ENCODE peak calls at places on chromosome 10, in five cellular contexts. U is vagina, R is SK-N-SH, B is stomach, C is GM23338. H is an unnamed sample.
A peak's percentile ranks its signal among the peaks of the same experiment; 100 is the strongest.

GRCh38 chr10:120495226-120495625 is 38.2 kb downstream of the PLPP4 start:
- DNase-seq in U (peak; percentile 11), R (peak; percentile 45), B (no peak), C (no peak), H (no peak)

GRCh38 chr10:133166828-133167692 is 7.0 kb downstream of the KNDC1 start:
- DNase-seq in U (no peak), R (no peak), B (no peak), C (no peak), H (no peak)

GRCh38 chr10:99777918-99778716 is 4.3 kb upstream of the ABCC2 start:
- DNase-seq in U (no peak), R (no peak), B (no peak), C (peak; percentile 38), H (peak; percentile 48)

GRCh38 chr10:16183989-16184643 is 252.7 kb upstream of the PTER start:
- DNase-seq in U (no peak), R (no peak), B (no peak), C (no peak), H (no peak)

GRCh38 chr10:97676770-97677581 is 10.1 kb downstream of the AVPI1 start:
- DNase-seq in U (no peak), R (peak; percentile 82), B (peak; percentile 41), C (peak; percentile 75), H (no peak)

GRCh38 chr10:282294-283139 is 147.3 kb downstream of the ZMYND11 start:
- DNase-seq in U (no peak), R (no peak), B (no peak), C (no peak), H (no peak)

GRCh38 chr10:58280982-58281752 is 12.2 kb downstream of the CISD1 start:
- DNase-seq in U (no peak), R (no peak), B (no peak), C (no peak), H (no peak)

GRCh38 chr10:124131176-124131575 is 37.8 kb upstream of the CHST15 start:
- DNase-seq in U (no peak), R (no peak), B (no peak), C (no peak), H (no peak)

GRCh38 chr10:50527438-50528043 is 96.2 kb downstream of the SGMS1 start:
- DNase-seq in U (no peak), R (no peak), B (no peak), C (no peak), H (no peak)

GRCh38 chr10:78802406-78802805 is 266.4 kb upstream of the ZMIZ1 start:
- DNase-seq in U (no peak), R (no peak), B (no peak), C (no peak), H (no peak)

GRCh38 chr10:78802866-78803265 is 265.9 kb upstream of the ZMIZ1 start:
- DNase-seq in U (no peak), R (peak; percentile 58), B (no peak), C (no peak), H (no peak)

GRCh38 chr10:78804356-78805032 is 264.3 kb upstream of the ZMIZ1 start:
- DNase-seq in U (no peak), R (peak; percentile 50), B (no peak), C (no peak), H (no peak)

GRCh38 chr10:78805176-78805575 is 263.6 kb upstream of the ZMIZ1 start:
- DNase-seq in U (no peak), R (peak; percentile 84), B (peak; percentile 40), C (no peak), H (no peak)

GRCh38 chr10:78803710-78804109 is 265.1 kb upstream of the ZMIZ1 start:
- DNase-seq in U (no peak), R (no peak), B (no peak), C (no peak), H (no peak)
- TF ChIP-seq POLR2AphosphoS5 in U (no peak), R (no peak), B (no peak), C (no peak), H (no peak)

DNA sequence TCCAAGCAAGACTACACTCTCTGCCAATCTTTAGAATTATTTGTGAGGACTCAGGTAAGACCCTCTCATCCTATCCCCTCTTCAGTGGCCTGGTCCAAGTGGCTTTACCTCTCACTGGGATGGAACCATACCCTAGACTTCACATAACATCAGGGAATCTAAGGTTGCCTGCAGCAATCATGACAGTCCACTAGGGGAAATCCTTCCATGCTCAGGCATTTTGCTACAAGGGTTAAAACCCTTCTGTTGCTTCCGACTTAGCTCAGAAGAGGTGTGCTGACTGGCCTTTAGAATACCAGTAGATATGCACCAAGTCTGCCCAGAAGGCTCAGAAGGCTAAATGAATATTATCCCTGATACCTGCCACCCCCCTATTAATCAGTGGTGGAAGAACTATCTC is 24.9 kb upstream of the NPS start:
- DNase-seq in U (no peak), R (no peak), B (no peak), C (peak; percentile 63), H (no peak)
- H3K27ac ChIP-seq in U (no peak overlapping the region), R (no peak overlapping the region), B (no peak overlapping the region), C (no peak overlapping the region), H (no peak overlapping the region)

GRCh38 chr10:129102906-129103693 is 363.9 kb upstream of the MGMT start:
- DNase-seq in U (peak; percentile 58), R (no peak), B (no peak), C (no peak), H (no peak)
- TF ChIP-seq POLR2AphosphoS5 in U (no peak), R (no peak), B (no peak), C (no peak), H (no peak)

GRCh38 chr10:129048513-129048912 is 418.5 kb upstream of the MGMT start:
- DNase-seq in U (no peak), R (no peak), B (no peak), C (no peak), H (no peak)
- H3K27ac ChIP-seq in U (no peak overlapping the region), R (no peak overlapping the region), B (no peak overlapping the region), C (no peak overlapping the region), H (no peak overlapping the region)

DNA sequence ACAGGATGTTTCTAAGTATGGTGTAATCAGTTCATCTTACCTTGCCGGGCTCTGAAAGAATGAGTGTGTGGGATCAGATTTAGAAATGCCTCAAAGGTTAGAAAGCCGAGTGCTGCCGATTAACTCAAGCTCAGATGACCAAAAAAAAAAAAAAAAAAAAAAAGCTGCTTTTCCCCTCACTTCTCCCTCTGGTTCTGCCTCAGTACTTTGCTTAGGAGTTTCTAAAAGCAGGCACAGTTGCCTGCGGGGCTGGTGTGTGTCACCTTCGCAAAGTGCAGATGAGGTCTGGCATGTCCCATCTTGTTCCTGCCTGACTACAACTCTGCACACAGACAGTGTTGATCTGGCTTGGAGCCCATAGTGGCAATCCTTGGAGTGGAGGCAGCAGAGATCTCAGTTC is 47.0 kb downstream of the KIAA1217 start:
- DNase-seq in U (no peak), R (peak; percentile 70), B (no peak), C (no peak), H (no peak)
- TF ChIP-seq POLR2AphosphoS5 in U (peak; percentile 24), R (peak; percentile 67), B (no peak), C (no peak), H (no peak)

DNA sequence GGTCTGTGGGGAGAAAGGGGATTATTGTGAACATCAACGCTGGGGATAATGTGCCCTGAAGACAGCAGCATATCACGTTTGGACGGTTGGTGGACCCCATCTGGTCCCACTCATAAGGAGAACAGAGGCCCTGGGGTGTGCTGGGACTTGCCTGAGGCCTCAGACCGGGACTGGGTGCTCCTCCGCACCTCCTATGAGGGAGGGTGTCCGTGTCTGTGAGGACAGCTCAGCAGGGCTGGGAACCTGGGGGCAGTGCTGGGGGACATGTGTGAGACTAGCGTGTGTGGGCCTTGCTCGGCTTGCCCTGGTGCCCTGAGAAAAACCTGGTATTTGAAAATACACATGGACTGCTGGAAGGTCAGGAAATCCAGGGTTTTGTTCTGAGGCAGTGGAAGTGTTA is 13.5 kb upstream of the SH2D4B start:
- DNase-seq in U (no peak), R (no peak), B (no peak), C (no peak), H (no peak)
- H3K27ac ChIP-seq in U (no peak overlapping the region), R (no peak overlapping the region), B (no peak overlapping the region), C (no peak overlapping the region), H (no peak overlapping the region)

GRCh38 chr10:79082631-79083581 is 14.1 kb downstream of the ZMIZ1 start:
- DNase-seq in U (no peak), R (no peak), B (no peak), C (no peak), H (no peak)

GRCh38 chr10:79079490-79080355 is 11.0 kb downstream of the ZMIZ1 start:
- DNase-seq in U (no peak), R (no peak), B (no peak), C (no peak), H (no peak)

GRCh38 chr10:79079074-79079397 is 10.3 kb downstream of the ZMIZ1 start:
- DNase-seq in U (no peak), R (no peak), B (no peak), C (no peak), H (no peak)

GRCh38 chr10:79082035-79082373 is 13.2 kb downstream of the ZMIZ1 start:
- DNase-seq in U (no peak), R (no peak), B (no peak), C (no peak), H (peak; percentile 48)

GRCh38 chr10:79081353-79082034 is 12.7 kb downstream of the ZMIZ1 start:
- DNase-seq in U (no peak), R (no peak), B (no peak), C (no peak), H (peak; percentile 74)
- TF ChIP-seq POLR2AphosphoS5 in U (no peak), R (no peak), B (no peak), C (no peak), H (peak; percentile 26)

GRCh38 chr10:22657566-22658190 is 56.7 kb downstream of the PIP4K2A start:
- DNase-seq in U (no peak), R (no peak), B (no peak), C (no peak), H (no peak)
- H3K27ac ChIP-seq in U (no peak overlapping the region), R (no peak overlapping the region), B (no peak overlapping the region), C (no peak overlapping the region), H (no peak overlapping the region)

GRCh38 chr10:4678951-4679671 is 146.9 kb upstream of the AKR1E2 start:
- DNase-seq in U (no peak), R (no peak), B (no peak), C (no peak), H (no peak)

GRCh38 chr10:4678023-4678950 is 147.7 kb upstream of the AKR1E2 start:
- DNase-seq in U (no peak), R (no peak), B (no peak), C (no peak), H (no peak)

GRCh38 chr10:4676566-4676965 is 149.4 kb upstream of the AKR1E2 start:
- DNase-seq in U (no peak), R (no peak), B (no peak), C (no peak), H (no peak)

GRCh38 chr10:4673279-4674040 is 152.5 kb upstream of the AKR1E2 start:
- DNase-seq in U (no peak), R (no peak), B (no peak), C (no peak), H (no peak)

GRCh38 chr10:4677296-4678021 is 148.5 kb upstream of the AKR1E2 start:
- DNase-seq in U (no peak), R (no peak), B (no peak), C (no peak), H (no peak)
- TF ChIP-seq POLR2AphosphoS5 in U (peak; percentile 86), R (no peak), B (peak; percentile 82), C (no peak), H (no peak)